ENCODE peak calls at places on chromosomes 2 and 18, in five cellular contexts. K is iPS DF 6.9; S is CD8-positive, alpha-beta T cell; Q is activated CD4-positive, alpha-beta T cell treated with anti-CD3 and anti-CD28 coated beads for 36 hours; T is frontal cortex. B is an unnamed sample.

GRCh38 chr2:65481961-65482360 is 49.6 kb upstream of the SPRED2 start:
- DNase-seq in K (no peak), S (no peak), Q (no peak), T (no peak), B (no peak)

GRCh38 chr2:6314218-6314855 is 551.4 kb downstream of the CMPK2 start:
- DNase-seq in K (no peak), S (no peak), Q (no peak), T (no peak), B (no peak)

GRCh38 chr2:29650634-29651097 is 270.7 kb downstream of the ALK start:
- DNase-seq in K (no peak), S (no peak), Q (no peak), T (no peak), B (no peak)

GRCh38 chr18:76759056-76759455 is 63.3 kb upstream of the ZNF236 start:
- DNase-seq in K (no peak), S (no peak), Q (no peak), T (no peak), B (no peak)

GRCh38 chr2:196681510-196681909 is 42.0 kb downstream of the CCDC150 start:
- DNase-seq in K (no peak), S (no peak), Q (no peak), T (no peak), B (no peak)

GRCh38 chr18:55489742-55490055 is 98.3 kb downstream of the TCF4 start:
- DNase-seq in K (no peak), S (no peak), Q (peak), T (no peak), B (no peak)

GRCh38 chr18:12579775-12580174 is 78.1 kb downstream of the SPIRE1 start:
- DNase-seq in K (no peak), S (no peak), Q (no peak), T (no peak), B (no peak)

GRCh38 chr2:37858197-37858711 is 66.8 kb upstream of the RMDN2 start:
- DNase-seq in K (no peak), S (no peak), Q (no peak), T (no peak), B (no peak)

GRCh38 chr2:41033127-41033526 is 581.2 kb upstream of the SLC8A1 start:
- DNase-seq in K (peak), S (no peak), Q (no peak), T (no peak), B (no peak)

GRCh38 chr2:240511351-240512108 is 46.3 kb downstream of the ANKMY1 start:
- DNase-seq in K (no peak), S (no peak), Q (no peak), T (no peak), B (no peak)

GRCh38 chr2:139165599-139165998 is 385.4 kb upstream of the NXPH2 start:
- DNase-seq in K (no peak), S (no peak), Q (no peak), T (no peak), B (no peak)

GRCh38 chr2:95264626-95265025 is 9.6 kb upstream of the PROM2 start:
- DNase-seq in K (no peak), S (no peak), Q (no peak), T (no peak), B (no peak)

GRCh38 chr2:235458839-235459273 is 35.0 kb upstream of the AGAP1 start:
- DNase-seq in K (no peak), S (no peak), Q (no peak), T (no peak), B (no peak)

GRCh38 chr2:27086090-27086721 is 366 bp upstream of the KHK start:
- DNase-seq in K (no peak), S (peak), Q (peak), T (peak), B (peak)

GRCh38 chr2:212136216-212136795 is 402.3 kb downstream of the ERBB4 start:
- DNase-seq in K (no peak), S (no peak), Q (no peak), T (no peak), B (no peak)

GRCh38 chr2:103132536-103133217 is 370.8 kb downstream of the TMEM182 start:
- DNase-seq in K (no peak), S (no peak), Q (no peak), T (no peak), B (no peak)

GRCh38 chr2:17540813-17541513 is 467 bp downstream of the VSNL1 start:
- DNase-seq in K (no peak), S (no peak), Q (no peak), T (no peak), B (no peak)

GRCh38 chr18:9081940-9082339 is 20.6 kb upstream of the NDUFV2 start:
- DNase-seq in K (no peak), S (no peak), Q (peak), T (no peak), B (no peak)

GRCh38 chr2:196131949-196132925 is 39.1 kb downstream of the STK17B start:
- DNase-seq in K (no peak), S (peak), Q (peak), T (no peak), B (no peak)

GRCh38 chr2:149559341-149560068 is 28.1 kb downstream of the MMADHC start:
- DNase-seq in K (no peak), S (no peak), Q (no peak), T (no peak), B (no peak)

GRCh38 chr2:151728736-151729415 is 5.4 kb downstream of the NEB start:
- DNase-seq in K (no peak), S (no peak), Q (no peak), T (no peak), B (no peak)

GRCh38 chr2:239695728-239696240 is 295.0 kb upstream of the HDAC4 start:
- DNase-seq in K (no peak), S (no peak), Q (no peak), T (no peak), B (no peak)

GRCh38 chr2:46849741-46850474 is 65.7 kb downstream of the MCFD2 start:
- DNase-seq in K (no peak), S (no peak), Q (no peak), T (no peak), B (no peak)

GRCh38 chr2:230864122-230864604 is 579 bp upstream of the ITM2C start:
- DNase-seq in K (no peak), S (no peak), Q (no peak), T (no peak), B (no peak)

GRCh38 chr18:58604301-58604700 is 24.6 kb downstream of the ALPK2 start:
- DNase-seq in K (no peak), S (no peak), Q (no peak), T (no peak), B (no peak)

GRCh38 chr2:233081731-233082221 is 21.6 kb downstream of the INPP5D start:
- DNase-seq in K (no peak), S (no peak), Q (peak), T (no peak), B (no peak)

GRCh38 chr2:119324748-119325270 is 41.8 kb downstream of the C2orf76 start:
- DNase-seq in K (no peak), S (no peak), Q (no peak), T (no peak), B (no peak)

GRCh38 chr2:214075446-214075845 is 335.4 kb upstream of the VWC2L start:
- DNase-seq in K (no peak), S (no peak), Q (no peak), T (no peak), B (no peak)

GRCh38 chr2:45195916-45196315 is 186.7 kb upstream of the SIX2 start:
- DNase-seq in K (no peak), S (no peak), Q (no peak), T (no peak), B (no peak)

GRCh38 chr2:115162454-115163293 is 720.2 kb downstream of the DPP10 start:
- DNase-seq in K (peak), S (no peak), Q (peak), T (no peak), B (no peak)

GRCh38 chr18:35005963-35006577 is 35.1 kb upstream of the MAPRE2 start:
- DNase-seq in K (peak), S (peak), Q (no peak), T (peak), B (peak)

GRCh38 chr2:237766334-237766733 is 32.2 kb upstream of the RBM44 start:
- DNase-seq in K (no peak), S (no peak), Q (no peak), T (no peak), B (no peak)

GRCh38 chr2:69934614-69934908 is 19.7 kb downstream of the MXD1 start:
- DNase-seq in K (no peak), S (no peak), Q (no peak), T (no peak), B (no peak)

GRCh38 chr2:219252900-219253752 is at the start of gene TUBA4B:
- DNase-seq in K (no peak), S (peak), Q (peak), T (peak), B (no peak)

GRCh38 chr2:217434183-217434620 is 568.6 kb downstream of the TNS1 start:
- DNase-seq in K (peak), S (peak), Q (peak), T (peak), B (peak)

GRCh38 chr18:45637546-45638327 is 22.5 kb downstream of the SLC14A2 start:
- DNase-seq in K (no peak), S (no peak), Q (no peak), T (no peak), B (no peak)

GRCh38 chr2:22375094-22375493 is 1009.9 kb upstream of the KLHL29 start:
- DNase-seq in K (peak), S (no peak), Q (no peak), T (no peak), B (no peak)